ENCODE peak calls at places on chromosome 13, in eight cellular contexts. One of them, this sample, is unnamed.

GRCh38 chr13:97119899-97120745 is 102.0 kb upstream of the MBNL2 start:
- DNase-seq in epithelial cell of esophagus: peak
- DNase-seq in GM23248: peak
- DNase-seq in thoracic aorta: no peak
- DNase-seq in adrenal gland: no peak
- DNase-seq in ovary: no peak
- DNase-seq in fibroblast of pulmonary artery: no peak
- DNase-seq in body of pancreas: no peak
- DNase-seq in this sample: no peak

GRCh38 chr13:33034897-33035296 is 18.7 kb downstream of the KL start:
- DNase-seq in epithelial cell of esophagus: no peak
- DNase-seq in GM23248: no peak
- DNase-seq in ovary: no peak
- DNase-seq in body of pancreas: no peak
- DNase-seq in thoracic aorta: no peak
- DNase-seq in fibroblast of pulmonary artery: no peak
- DNase-seq in adrenal gland: no peak
- DNase-seq in this sample: no peak

GRCh38 chr13:110250258-110250891 is 56.6 kb downstream of the COL4A1 start:
- DNase-seq in adrenal gland: peak
- DNase-seq in ovary: no peak
- DNase-seq in epithelial cell of esophagus: peak
- DNase-seq in fibroblast of pulmonary artery: peak
- DNase-seq in thoracic aorta: no peak
- DNase-seq in GM23248: peak
- DNase-seq in body of pancreas: peak
- DNase-seq in this sample: peak

GRCh38 chr13:110209950-110210603 is 96.9 kb downstream of the COL4A1 start:
- DNase-seq in body of pancreas: no peak
- DNase-seq in fibroblast of pulmonary artery: no peak
- DNase-seq in GM23248: no peak
- DNase-seq in epithelial cell of esophagus: peak
- DNase-seq in adrenal gland: no peak
- DNase-seq in thoracic aorta: no peak
- DNase-seq in ovary: no peak
- DNase-seq in this sample: no peak

GRCh38 chr13:47076536-47076935 is 179.7 kb upstream of the HTR2A start:
- DNase-seq in ovary: no peak
- DNase-seq in thoracic aorta: no peak
- DNase-seq in epithelial cell of esophagus: peak
- DNase-seq in fibroblast of pulmonary artery: no peak
- DNase-seq in body of pancreas: no peak
- DNase-seq in adrenal gland: no peak
- DNase-seq in GM23248: peak
- DNase-seq in this sample: no peak

GRCh38 chr13:30880756-30881155 is 25.3 kb upstream of the MEDAG start:
- DNase-seq in epithelial cell of esophagus: peak
- DNase-seq in fibroblast of pulmonary artery: peak
- DNase-seq in adrenal gland: peak
- DNase-seq in GM23248: peak
- DNase-seq in thoracic aorta: no peak
- DNase-seq in body of pancreas: no peak
- DNase-seq in ovary: no peak
- DNase-seq in this sample: peak

GRCh38 chr13:97068146-97068545 is 73.9 kb upstream of the OXGR1 start:
- DNase-seq in body of pancreas: no peak
- DNase-seq in fibroblast of pulmonary artery: no peak
- DNase-seq in epithelial cell of esophagus: no peak
- DNase-seq in thoracic aorta: no peak
- DNase-seq in adrenal gland: no peak
- DNase-seq in ovary: no peak
- DNase-seq in GM23248: no peak
- DNase-seq in this sample: no peak

GRCh38 chr13:46607768-46608553 is 55.0 kb downstream of the LRCH1 start:
- DNase-seq in epithelial cell of esophagus: no peak
- DNase-seq in adrenal gland: no peak
- DNase-seq in thoracic aorta: no peak
- DNase-seq in ovary: no peak
- DNase-seq in fibroblast of pulmonary artery: no peak
- DNase-seq in GM23248: no peak
- DNase-seq in body of pancreas: no peak
- DNase-seq in this sample: no peak

GRCh38 chr13:68428292-68428691 is 1198.2 kb upstream of the PCDH9 start:
- DNase-seq in fibroblast of pulmonary artery: no peak
- DNase-seq in GM23248: no peak
- DNase-seq in thoracic aorta: no peak
- DNase-seq in epithelial cell of esophagus: peak
- DNase-seq in ovary: no peak
- DNase-seq in adrenal gland: no peak
- DNase-seq in body of pancreas: no peak
- DNase-seq in this sample: no peak

GRCh38 chr13:81446441-81446840 is 1105.5 kb upstream of the SPRY2 start:
- DNase-seq in ovary: no peak
- DNase-seq in GM23248: no peak
- DNase-seq in fibroblast of pulmonary artery: no peak
- DNase-seq in epithelial cell of esophagus: peak
- DNase-seq in body of pancreas: no peak
- DNase-seq in adrenal gland: no peak
- DNase-seq in thoracic aorta: no peak
- DNase-seq in this sample: no peak

GRCh38 chr13:78657699-78658629 is 991 bp downstream of the OBI1 start:
- DNase-seq in adrenal gland: no peak
- DNase-seq in thoracic aorta: no peak
- DNase-seq in epithelial cell of esophagus: peak
- DNase-seq in fibroblast of pulmonary artery: peak
- DNase-seq in GM23248: peak
- DNase-seq in ovary: no peak
- DNase-seq in body of pancreas: no peak
- DNase-seq in this sample: peak

GRCh38 chr13:102073251-102073650 is 328.6 kb downstream of the FGF14 start:
- DNase-seq in body of pancreas: no peak
- DNase-seq in adrenal gland: no peak
- DNase-seq in thoracic aorta: no peak
- DNase-seq in epithelial cell of esophagus: no peak
- DNase-seq in GM23248: no peak
- DNase-seq in fibroblast of pulmonary artery: no peak
- DNase-seq in ovary: no peak
- DNase-seq in this sample: no peak

GRCh38 chr13:75864718-75865117 is 228.6 kb downstream of the LMO7 start:
- DNase-seq in fibroblast of pulmonary artery: peak
- DNase-seq in epithelial cell of esophagus: peak
- DNase-seq in GM23248: peak
- DNase-seq in thoracic aorta: no peak
- DNase-seq in adrenal gland: no peak
- DNase-seq in ovary: no peak
- DNase-seq in body of pancreas: no peak
- DNase-seq in this sample: peak

GRCh38 chr13:24228852-24229458 is 68.4 kb downstream of the SPATA13 start:
- DNase-seq in fibroblast of pulmonary artery: peak
- DNase-seq in GM23248: peak
- DNase-seq in adrenal gland: peak
- DNase-seq in body of pancreas: peak
- DNase-seq in thoracic aorta: no peak
- DNase-seq in epithelial cell of esophagus: peak
- DNase-seq in ovary: no peak
- DNase-seq in this sample: peak

GRCh38 chr13:61761690-61762089 is 346.0 kb upstream of the PCDH20 start:
- DNase-seq in body of pancreas: no peak
- DNase-seq in thoracic aorta: no peak
- DNase-seq in fibroblast of pulmonary artery: no peak
- DNase-seq in epithelial cell of esophagus: no peak
- DNase-seq in adrenal gland: no peak
- DNase-seq in GM23248: no peak
- DNase-seq in ovary: no peak
- DNase-seq in this sample: no peak

GRCh38 chr13:23087884-23088283 is 92.9 kb upstream of the SGCG start:
- DNase-seq in ovary: no peak
- DNase-seq in epithelial cell of esophagus: peak
- DNase-seq in thoracic aorta: no peak
- DNase-seq in GM23248: peak
- DNase-seq in body of pancreas: peak
- DNase-seq in adrenal gland: no peak
- DNase-seq in fibroblast of pulmonary artery: peak
- DNase-seq in this sample: peak

GRCh38 chr13:57638147-57638890 is 6.8 kb downstream of the PCDH17 start:
- DNase-seq in GM23248: no peak
- DNase-seq in ovary: no peak
- DNase-seq in adrenal gland: no peak
- DNase-seq in body of pancreas: no peak
- DNase-seq in epithelial cell of esophagus: no peak
- DNase-seq in fibroblast of pulmonary artery: no peak
- DNase-seq in thoracic aorta: no peak
- DNase-seq in this sample: no peak

GRCh38 chr13:94329754-94330551 is 149.5 kb downstream of the DCT start:
- DNase-seq in adrenal gland: no peak
- DNase-seq in fibroblast of pulmonary artery: peak
- DNase-seq in body of pancreas: no peak
- DNase-seq in ovary: peak
- DNase-seq in thoracic aorta: no peak
- DNase-seq in epithelial cell of esophagus: peak
- DNase-seq in GM23248: peak
- DNase-seq in this sample: peak

GRCh38 chr13:112912726-112913440 is 56.1 kb upstream of the MCF2L start:
- DNase-seq in fibroblast of pulmonary artery: no peak
- DNase-seq in epithelial cell of esophagus: no peak
- DNase-seq in ovary: no peak
- DNase-seq in thoracic aorta: no peak
- DNase-seq in body of pancreas: no peak
- DNase-seq in adrenal gland: no peak
- DNase-seq in GM23248: no peak
- DNase-seq in this sample: no peak

GRCh38 chr13:77506874-77507273 is 28.6 kb upstream of the SCEL start:
- DNase-seq in fibroblast of pulmonary artery: no peak
- DNase-seq in adrenal gland: no peak
- DNase-seq in body of pancreas: no peak
- DNase-seq in epithelial cell of esophagus: no peak
- DNase-seq in ovary: no peak
- DNase-seq in thoracic aorta: no peak
- DNase-seq in GM23248: peak
- DNase-seq in this sample: peak

GRCh38 chr13:98514268-98514667 is 62.6 kb downstream of the STK24 start:
- DNase-seq in fibroblast of pulmonary artery: no peak
- DNase-seq in thoracic aorta: no peak
- DNase-seq in adrenal gland: no peak
- DNase-seq in GM23248: no peak
- DNase-seq in body of pancreas: no peak
- DNase-seq in ovary: no peak
- DNase-seq in epithelial cell of esophagus: no peak
- DNase-seq in this sample: no peak
- H3K4me3 ChIP-seq in fibroblast of pulmonary artery: no peak
- H3K4me3 ChIP-seq in thoracic aorta: no peak
- H3K4me3 ChIP-seq in adrenal gland: no peak
- H3K4me3 ChIP-seq in GM23248: no peak
- H3K4me3 ChIP-seq in body of pancreas: no peak
- H3K4me3 ChIP-seq in ovary: no peak
- H3K4me3 ChIP-seq in epithelial cell of esophagus: no peak
- H3K4me3 ChIP-seq in this sample: no peak

GRCh38 chr13:20051366-20051765 is 92.8 kb downstream of the ZMYM2 start:
- DNase-seq in body of pancreas: no peak
- DNase-seq in thoracic aorta: no peak
- DNase-seq in epithelial cell of esophagus: no peak
- DNase-seq in GM23248: no peak
- DNase-seq in fibroblast of pulmonary artery: no peak
- DNase-seq in ovary: no peak
- DNase-seq in adrenal gland: no peak
- DNase-seq in this sample: no peak
- H3K4me3 ChIP-seq in body of pancreas: no peak
- H3K4me3 ChIP-seq in thoracic aorta: no peak
- H3K4me3 ChIP-seq in epithelial cell of esophagus: no peak
- H3K4me3 ChIP-seq in GM23248: no peak
- H3K4me3 ChIP-seq in fibroblast of pulmonary artery: no peak
- H3K4me3 ChIP-seq in ovary: no peak
- H3K4me3 ChIP-seq in adrenal gland: no peak
- H3K4me3 ChIP-seq in this sample: no peak

GRCh38 chr13:28822161-28822560 is 2.0 kb downstream of the MTUS2 start:
- DNase-seq in body of pancreas: no peak
- DNase-seq in adrenal gland: no peak
- DNase-seq in ovary: no peak
- DNase-seq in fibroblast of pulmonary artery: no peak
- DNase-seq in GM23248: no peak
- DNase-seq in epithelial cell of esophagus: no peak
- DNase-seq in thoracic aorta: no peak
- DNase-seq in this sample: no peak
- H3K4me3 ChIP-seq in body of pancreas: no peak
- H3K4me3 ChIP-seq in adrenal gland: no peak
- H3K4me3 ChIP-seq in ovary: no peak
- H3K4me3 ChIP-seq in fibroblast of pulmonary artery: no peak
- H3K4me3 ChIP-seq in GM23248: no peak
- H3K4me3 ChIP-seq in epithelial cell of esophagus: no peak
- H3K4me3 ChIP-seq in thoracic aorta: peak
- H3K4me3 ChIP-seq in this sample: no peak

GRCh38 chr13:21341637-21342422 is 117.3 kb downstream of the ZDHHC20 start:
- DNase-seq in thoracic aorta: no peak
- DNase-seq in GM23248: no peak
- DNase-seq in epithelial cell of esophagus: no peak
- DNase-seq in ovary: no peak
- DNase-seq in fibroblast of pulmonary artery: no peak
- DNase-seq in body of pancreas: no peak
- DNase-seq in adrenal gland: no peak
- DNase-seq in this sample: no peak

GRCh38 chr13:21343659-21344058 is 115.4 kb downstream of the ZDHHC20 start:
- DNase-seq in GM23248: no peak
- DNase-seq in ovary: no peak
- DNase-seq in epithelial cell of esophagus: no peak
- DNase-seq in adrenal gland: no peak
- DNase-seq in body of pancreas: no peak
- DNase-seq in thoracic aorta: no peak
- DNase-seq in fibroblast of pulmonary artery: no peak
- DNase-seq in this sample: no peak

GRCh38 chr13:21342699-21343442 is 116.2 kb downstream of the ZDHHC20 start:
- DNase-seq in epithelial cell of esophagus: no peak
- DNase-seq in adrenal gland: no peak
- DNase-seq in ovary: no peak
- DNase-seq in thoracic aorta: no peak
- DNase-seq in GM23248: no peak
- DNase-seq in fibroblast of pulmonary artery: no peak
- DNase-seq in body of pancreas: no peak
- DNase-seq in this sample: no peak

GRCh38 chr13:21347753-21348318 is 111.3 kb downstream of the ZDHHC20 start:
- DNase-seq in body of pancreas: no peak
- DNase-seq in GM23248: no peak
- DNase-seq in epithelial cell of esophagus: no peak
- DNase-seq in thoracic aorta: no peak
- DNase-seq in adrenal gland: no peak
- DNase-seq in fibroblast of pulmonary artery: no peak
- DNase-seq in ovary: no peak
- DNase-seq in this sample: no peak

DNA sequence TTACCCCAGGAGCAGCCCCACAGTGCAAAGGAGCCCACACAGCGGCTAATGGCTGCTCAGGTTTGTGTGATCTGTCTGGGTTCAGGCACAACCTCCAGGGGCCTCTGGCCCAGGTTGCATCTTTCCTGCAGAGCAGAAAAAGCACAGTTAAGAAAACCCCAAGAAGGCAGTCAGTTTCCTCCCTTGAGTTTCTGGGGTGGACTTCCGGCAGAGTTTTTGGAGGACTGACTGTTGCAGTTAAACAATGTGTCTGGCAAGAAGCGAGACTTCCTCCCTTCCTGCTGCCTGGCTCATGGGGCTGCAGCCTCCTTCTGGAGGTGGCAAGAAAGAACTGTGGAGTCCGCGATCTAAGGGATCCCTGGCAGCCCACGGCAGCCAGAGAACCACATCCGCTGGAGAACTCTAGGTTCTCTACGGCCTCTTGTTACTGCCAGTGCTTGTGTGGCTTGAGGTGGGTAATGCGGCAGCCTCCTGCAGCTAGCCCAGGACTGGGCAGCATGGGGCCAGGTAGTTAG is 114.4 kb downstream of the ZDHHC20 start:
- DNase-seq in adrenal gland: no peak
- DNase-seq in fibroblast of pulmonary artery: no peak
- DNase-seq in body of pancreas: no peak
- DNase-seq in ovary: no peak
- DNase-seq in GM23248: no peak
- DNase-seq in epithelial cell of esophagus: no peak
- DNase-seq in thoracic aorta: no peak
- DNase-seq in this sample: no peak
- H3K4me3 ChIP-seq in adrenal gland: no peak
- H3K4me3 ChIP-seq in fibroblast of pulmonary artery: no peak
- H3K4me3 ChIP-seq in body of pancreas: no peak
- H3K4me3 ChIP-seq in ovary: no peak
- H3K4me3 ChIP-seq in GM23248: no peak
- H3K4me3 ChIP-seq in epithelial cell of esophagus: no peak
- H3K4me3 ChIP-seq in thoracic aorta: no peak
- H3K4me3 ChIP-seq in this sample: no peak